ENCODE peak calls at places on chromosomes 3 and 15, in five cellular contexts. P, G, B, Q and D are unnamed samples.

GRCh38 chr3:18405141-18405540 is 20.0 kb downstream of the SATB1 start:
- DNase-seq in P (no peak), G (no peak), B (no peak), Q (no peak), D (no peak)

GRCh38 chr3:109275702-109276293 is 40.5 kb downstream of the DPPA2 start:
- DNase-seq in P (no peak), G (peak; percentile 18), B (no peak), Q (peak; percentile 85), D (no peak)

GRCh38 chr3:4866841-4867240 is 112.4 kb upstream of the BHLHE40 start:
- DNase-seq in P (no peak), G (no peak), B (no peak), Q (no peak), D (no peak)

GRCh38 chr3:148998715-148999413 is 7.5 kb downstream of the GYG1 start:
- DNase-seq in P (no peak), G (peak; percentile 43), B (no peak), Q (peak; percentile 33), D (no peak)

GRCh38 chr3:119305271-119305670 is 11.1 kb downstream of the ARHGAP31 start:
- DNase-seq in P (no peak), G (peak; percentile 53), B (no peak), Q (no peak), D (no peak)

GRCh38 chr3:114892117-114892870 is 254.8 kb downstream of the ZBTB20 start:
- DNase-seq in P (no peak), G (no peak), B (no peak), Q (no peak), D (no peak)

GRCh38 chr3:5304789-5305680 is 117.5 kb downstream of the EDEM1 start:
- DNase-seq in P (no peak), G (peak; percentile 64), B (no peak), Q (peak; percentile 36), D (no peak)

GRCh38 chr3:168864107-168865021 is 768.6 kb upstream of the GOLIM4 start:
- DNase-seq in P (no peak), G (no peak), B (no peak), Q (no peak), D (no peak)

GRCh38 chr3:52250122-52250521 is 4.6 kb downstream of the PPM1M start:
- DNase-seq in P (no peak), G (no peak), B (no peak), Q (no peak), D (no peak)

GRCh38 chr3:134384963-134385362 is 10.7 kb upstream of the AMOTL2 start:
- DNase-seq in P (no peak), G (no peak), B (no peak), Q (no peak), D (no peak)

GRCh38 chr15:68615301-68615700 is 36.5 kb downstream of the CORO2B start:
- DNase-seq in P (no peak), G (no peak), B (no peak), Q (no peak), D (no peak)

GRCh38 chr3:157527471-157527881 is 24.3 kb upstream of the VEPH1 start:
- DNase-seq in P (no peak), G (no peak), B (no peak), Q (no peak), D (no peak)

GRCh38 chr15:80151576-80151975 is 1.2 kb upstream of the FAH start:
- DNase-seq in P (no peak), G (no peak), B (no peak), Q (no peak), D (no peak)
- H3K4me3 ChIP-seq in P (peak overlapping the region; percentile 68), G (no peak overlapping the region), B (peak overlapping the region; percentile 79), Q (peak overlapping the region; percentile 80), D (no peak overlapping the region)

GRCh38 chr3:141458937-141459510 is 27.8 kb upstream of the RASA2 start:
- DNase-seq in P (no peak), G (no peak), B (no peak), Q (no peak), D (no peak)

GRCh38 chr3:141460097-141460704 is 26.6 kb upstream of the RASA2 start:
- DNase-seq in P (peak; percentile 85), G (peak; percentile 83), B (peak; percentile 83), Q (peak; percentile 95), D (peak; percentile 77)

GRCh38 chr3:141466633-141467169 is 20.1 kb upstream of the RASA2 start:
- DNase-seq in P (no peak), G (no peak), B (no peak), Q (no peak), D (no peak)

GRCh38 chr3:141465221-141465620 is 21.6 kb upstream of the RASA2 start:
- DNase-seq in P (no peak), G (no peak), B (no peak), Q (no peak), D (no peak)

GRCh38 chr3:141462176-141462859 is 24.5 kb upstream of the RASA2 start:
- DNase-seq in P (no peak), G (no peak), B (no peak), Q (no peak), D (no peak)
- H3K4me3 ChIP-seq in P (no peak overlapping the region), G (no peak overlapping the region), B (no peak overlapping the region), Q (no peak overlapping the region), D (no peak overlapping the region)

DNA sequence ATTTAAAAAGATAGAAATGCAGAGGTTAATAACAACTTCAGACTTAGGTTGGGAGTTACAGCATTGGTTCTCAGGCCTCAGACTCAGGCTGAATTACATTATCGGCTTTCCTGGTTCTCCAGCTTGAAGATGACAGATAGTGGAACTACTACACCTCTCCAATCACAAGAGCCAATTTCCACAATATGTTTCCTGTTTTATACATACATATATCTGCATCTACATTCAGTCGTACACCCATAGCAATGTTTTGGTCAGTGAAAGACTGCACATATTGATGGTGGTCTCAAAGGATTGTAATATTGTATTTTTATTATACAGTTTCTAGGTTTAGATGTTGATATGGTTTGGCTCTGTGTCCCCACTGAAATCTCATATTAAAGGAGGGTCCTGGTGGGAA is 35.4 kb downstream of the AADACL2 start:
- DNase-seq in P (no peak), G (peak; percentile 5), B (no peak), Q (no peak), D (no peak)
- H3K4me3 ChIP-seq in P (no peak overlapping the region), G (no peak overlapping the region), B (no peak overlapping the region), Q (no peak overlapping the region), D (no peak overlapping the region)

GRCh38 chr3:88203537-88204143 is 53.9 kb downstream of the C3orf38 start:
- DNase-seq in P (peak; percentile 68), G (peak; percentile 63), B (peak; percentile 54), Q (peak; percentile 77), D (no peak)
- H3K4me3 ChIP-seq in P (no peak overlapping the region), G (no peak overlapping the region), B (no peak overlapping the region), Q (no peak overlapping the region), D (no peak overlapping the region)

GRCh38 chr3:23165571-23165970 is 37.6 kb upstream of the UBE2E2 start:
- DNase-seq in P (no peak), G (no peak), B (no peak), Q (no peak), D (no peak)
- H3K4me3 ChIP-seq in P (no peak overlapping the region), G (no peak overlapping the region), B (no peak overlapping the region), Q (no peak overlapping the region), D (no peak overlapping the region)

GRCh38 chr3:25711090-25711489 is 46.4 kb upstream of the TOP2B start:
- DNase-seq in P (no peak), G (no peak), B (no peak), Q (no peak), D (no peak)
- H3K4me3 ChIP-seq in P (no peak overlapping the region), G (no peak overlapping the region), B (no peak overlapping the region), Q (no peak overlapping the region), D (no peak overlapping the region)

GRCh38 chr3:101725192-101725889 is 927 bp downstream of the CEP97 start:
- DNase-seq in P (no peak), G (peak; percentile 48), B (peak; percentile 19), Q (peak; percentile 58), D (peak; percentile 27)

GRCh38 chr3:101724329-101725191 is at the start of gene CEP97:
- DNase-seq in P (peak; percentile 82), G (peak; percentile 97), B (peak; percentile 89), Q (peak; percentile 97), D (peak; percentile 90)

GRCh38 chr3:101722394-101723173 is 1.8 kb upstream of the CEP97 start:
- DNase-seq in P (no peak), G (peak; percentile 78), B (no peak), Q (no peak), D (no peak)

GRCh38 chr3:101729586-101729985 is 5.2 kb downstream of the CEP97 start:
- DNase-seq in P (no peak), G (no peak), B (no peak), Q (no peak), D (no peak)

DNA sequence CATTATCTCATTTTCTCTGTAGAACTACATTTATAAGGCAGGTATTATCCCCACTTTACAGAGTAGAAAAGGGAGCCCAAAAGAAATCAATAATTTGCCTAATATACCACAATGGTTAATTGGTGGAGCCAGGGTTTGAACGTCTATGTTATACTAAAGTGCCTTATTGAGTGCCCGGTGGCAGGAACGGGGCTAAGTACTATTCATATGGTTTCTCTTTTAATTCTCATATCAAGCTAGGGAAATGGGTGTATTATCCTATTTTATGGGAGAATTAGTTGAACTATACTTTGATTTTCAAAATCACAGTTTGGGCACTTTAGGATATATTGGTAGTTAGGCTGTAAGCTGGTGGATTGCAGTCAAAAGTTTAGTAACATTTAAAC is 1.5 kb downstream of the CEP97 start:
- DNase-seq in P (no peak), G (no peak), B (no peak), Q (no peak), D (no peak)
- H3K4me3 ChIP-seq in P (peak overlapping the region; percentile 71), G (peak overlapping the region; percentile 97), B (peak overlapping the region; percentile 84), Q (peak overlapping the region; percentile 90), D (peak overlapping the region; percentile 82)

DNA sequence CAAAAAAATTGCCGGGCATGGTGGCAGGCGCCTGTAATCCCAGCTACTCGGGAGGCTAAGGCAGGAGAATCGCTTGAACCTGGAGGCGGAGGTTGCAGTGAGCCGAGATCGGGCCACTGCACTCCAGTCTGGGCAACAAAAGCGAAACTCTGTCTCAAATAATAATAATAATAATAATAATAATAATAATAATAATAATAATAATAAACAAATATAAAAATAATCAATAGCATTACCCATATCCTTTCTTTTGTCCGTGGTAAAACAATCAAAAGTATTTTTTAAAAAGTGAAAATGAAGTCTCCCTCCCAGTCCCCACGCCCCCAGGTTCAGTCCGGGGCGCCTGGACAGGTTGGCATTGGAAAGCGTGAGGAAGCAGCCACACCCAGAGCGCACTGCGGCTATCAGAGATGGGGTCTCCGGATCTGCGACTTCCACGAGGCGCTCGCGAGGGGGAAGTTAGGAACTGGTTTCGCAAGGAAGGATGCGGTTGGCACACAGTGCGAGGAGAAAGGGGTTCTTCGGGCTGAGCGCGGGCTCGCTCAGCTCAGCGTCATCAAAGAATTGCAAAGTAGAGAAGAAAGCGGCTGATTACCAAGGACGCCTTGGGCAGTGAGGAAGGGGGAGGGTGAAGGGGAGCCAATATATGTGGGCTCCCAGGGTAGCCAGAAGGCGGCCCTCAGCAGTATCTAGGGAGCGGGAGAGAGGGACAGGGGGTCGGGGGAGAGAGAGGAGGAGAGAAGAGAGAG is 69.5 kb upstream of the EPHB3 start:
- DNase-seq in P (no peak), G (peak; percentile 84), B (peak; percentile 33), Q (peak; percentile 67), D (no peak)
- H3K4me3 ChIP-seq in P (peak overlapping the region; percentile 30), G (no peak overlapping the region), B (peak overlapping the region; percentile 30), Q (peak overlapping the region; percentile 71), D (peak overlapping the region; percentile 15)